ENCODE peak calls at places on chromosomes 12 and 14, in four cellular contexts. J, R, X and D are unnamed samples.

GRCh38 chr14:59116984-59117415 is 71.5 kb upstream of the DAAM1 start:
- DNase-seq in J (no peak), R (peak), X (peak), D (no peak)

GRCh38 chr12:131770120-131770519 is 58.1 kb upstream of the MMP17 start:
- DNase-seq in J (no peak), R (no peak), X (no peak), D (no peak)

GRCh38 chr12:113136128-113136989 is 798 bp upstream of the RASAL1 start:
- DNase-seq in J (no peak), R (no peak), X (no peak), D (peak)

GRCh38 chr14:55454264-55455151 is 14.1 kb upstream of the TBPL2 start:
- DNase-seq in J (peak), R (peak), X (peak), D (peak)

GRCh38 chr14:54291491-54292191 is 105.2 kb upstream of the CDKN3 start:
- DNase-seq in J (no peak), R (peak), X (peak), D (no peak)

GRCh38 chr14:89618821-89619551 is 202.0 kb upstream of the FOXN3 start:
- DNase-seq in J (no peak), R (peak), X (peak), D (peak)

GRCh38 chr14:105525861-105526780 is at the start of gene TMEM121:
- DNase-seq in J (no peak), R (no peak), X (no peak), D (peak)

GRCh38 chr12:97951239-97951638 is 488.6 kb downstream of the RMST start:
- DNase-seq in J (no peak), R (no peak), X (no peak), D (no peak)

GRCh38 chr14:61876362-61877049 is 114.3 kb downstream of the SNAPC1 start:
- DNase-seq in J (no peak), R (no peak), X (no peak), D (no peak)

GRCh38 chr14:29085546-29085945 is 319.0 kb downstream of the FOXG1 start:
- DNase-seq in J (no peak), R (no peak), X (peak), D (no peak)

GRCh38 chr14:102932484-102933248 is 10.2 kb downstream of the AMN start:
- DNase-seq in J (no peak), R (no peak), X (no peak), D (peak)

GRCh38 chr14:35240233-35240632 is 51.9 kb upstream of the PSMA6 start:
- DNase-seq in J (no peak), R (no peak), X (no peak), D (no peak)

GRCh38 chr14:94532462-94532861 is 23.2 kb upstream of the SERPINA12 start:
- DNase-seq in J (no peak), R (peak), X (no peak), D (no peak)

GRCh38 chr12:119179335-119180021 is 747 bp downstream of the HSPB8 start:
- DNase-seq in J (no peak), R (peak), X (peak), D (no peak)

GRCh38 chr14:74988131-74988530 is 14.6 kb upstream of the EIF2B2 start:
- DNase-seq in J (peak), R (peak), X (peak), D (peak)

GRCh38 chr12:123404581-123404980 is 20.6 kb downstream of the KMT5A start:
- DNase-seq in J (no peak), R (no peak), X (no peak), D (no peak)

GRCh38 chr14:53331247-53331646 is 178.1 kb upstream of the DDHD1 start:
- DNase-seq in J (peak), R (peak), X (peak), D (no peak)

GRCh38 chr12:47033081-47033480 is 46.3 kb upstream of the PCED1B start:
- DNase-seq in J (no peak), R (no peak), X (no peak), D (no peak)

GRCh38 chr12:67748761-67749075 is 100.2 kb downstream of the DYRK2 start:
- DNase-seq in J (no peak), R (no peak), X (no peak), D (no peak)

GRCh38 chr12:101567918-101568317 is 26.9 kb upstream of the MYBPC1 start:
- DNase-seq in J (no peak), R (no peak), X (no peak), D (no peak)

GRCh38 chr12:57340104-57340503 is 89.1 kb upstream of the STAC3 start:
- DNase-seq in J (no peak), R (peak), X (peak), D (peak)

GRCh38 chr12:27709212-27709931 is 1.3 kb upstream of the MRPS35 start:
- DNase-seq in J (no peak), R (no peak), X (no peak), D (no peak)

GRCh38 chr14:68047910-68048309 is 228.3 kb downstream of the RAD51B start:
- DNase-seq in J (no peak), R (peak), X (no peak), D (peak)

GRCh38 chr14:70881549-70882174 is 25.6 kb upstream of the PCNX1 start:
- DNase-seq in J (no peak), R (no peak), X (no peak), D (peak)

GRCh38 chr14:96206461-96206860 is 1.8 kb downstream of the BDKRB2 start:
- DNase-seq in J (no peak), R (no peak), X (no peak), D (no peak)

GRCh38 chr12:53938276-53939140 is at the start of gene HOXC13:
- DNase-seq in J (peak), R (no peak), X (peak), D (peak)

GRCh38 chr14:50600849-50601248 is 40.9 kb downstream of the ATL1 start:
- DNase-seq in J (no peak), R (peak), X (peak), D (no peak)

GRCh38 chr12:96986883-96987523 is 79.9 kb downstream of the NEDD1 start:
- DNase-seq in J (no peak), R (no peak), X (peak), D (peak)

GRCh38 chr14:67573268-67574010 is 26.6 kb downstream of the PIGH start:
- DNase-seq in J (no peak), R (no peak), X (no peak), D (no peak)

GRCh38 chr12:48003226-48004038 is 844 bp downstream of the COL2A1 start:
- DNase-seq in J (no peak), R (no peak), X (peak), D (peak)

GRCh38 chr12:66467932-66468331 is 165.6 kb downstream of the HELB start:
- DNase-seq in J (no peak), R (no peak), X (no peak), D (no peak)

GRCh38 chr12:124913474-124914391 is 717 bp downstream of the UBC start:
- DNase-seq in J (no peak), R (peak), X (no peak), D (no peak)

GRCh38 chr14:105249175-105250007 is 1.1 kb downstream of the BTBD6 start:
- DNase-seq in J (no peak), R (peak), X (peak), D (peak)

GRCh38 chr12:42091769-42092168 is 52.9 kb downstream of the GXYLT1 start:
- DNase-seq in J (no peak), R (peak), X (peak), D (no peak)

GRCh38 chr14:73236157-73236556 is 1.1 kb upstream of the PAPLN start:
- DNase-seq in J (no peak), R (no peak), X (no peak), D (peak)

GRCh38 chr14:51852541-51852940 is 7.9 kb upstream of the GNG2 start:
- DNase-seq in J (no peak), R (no peak), X (no peak), D (no peak)
- H2AFZ ChIP-seq in J (no peak), R (no peak), X (no peak), D (no peak)

GRCh38 chr12:9673404-9674225 is 4.1 kb downstream of the CLEC2D start:
- DNase-seq in J (peak), R (peak), X (peak), D (peak)
- H3K4me3 ChIP-seq in J (no peak), R (no peak), X (no peak), D (no peak)

GRCh38 chr12:3604281-3604680 is 113.3 kb downstream of the PRMT8 start:
- DNase-seq in J (no peak), R (no peak), X (no peak), D (no peak)
- H3K4me2 ChIP-seq in J (no peak), R (no peak), X (no peak), D (no peak)

GRCh38 chr12:108621161-108621560 is 12.5 kb downstream of the SELPLG start:
- DNase-seq in J (no peak), R (no peak), X (no peak), D (peak)
- H2AFZ ChIP-seq in J (no peak), R (no peak), X (no peak), D (no peak)

DNA sequence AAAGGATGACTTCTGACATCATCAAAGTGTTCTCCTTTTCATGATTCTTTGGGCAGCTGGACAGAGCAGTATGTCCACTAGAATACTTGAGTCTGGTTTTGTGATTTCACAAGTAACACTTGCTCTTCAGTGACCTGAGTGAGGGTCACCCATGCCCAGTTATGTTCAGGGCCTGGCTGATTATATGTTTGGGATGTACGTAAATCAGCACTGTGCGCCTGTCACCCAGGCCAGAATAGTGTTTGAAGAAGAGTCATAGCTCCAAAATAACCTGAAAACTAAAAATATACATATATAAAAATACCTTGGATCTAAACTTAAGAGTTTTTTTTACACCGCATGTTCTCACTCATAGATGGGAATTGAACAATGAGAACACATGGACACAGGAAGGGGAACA is 3.8 kb downstream of the BICD1 start:
- DNase-seq in J (no peak), R (no peak), X (no peak), D (no peak)
- H3K4me3 ChIP-seq in J (no peak), R (peak), X (no peak), D (peak)